ENCODE peak calls at places on chromosomes 7 and 10, in ten cellular contexts. Z is stimulated activated effector memory CD8-positive, alpha-beta T cell treated with anti-CD3 and anti-CD28 coated beads, Interleukin-12 subunit alpha, Interleukin-12 subunit beta, amount 100 ng/mL, for 72 hours; J is upper lobe of right lung; H is HepG2; E is central memory CD8-positive, alpha-beta T cell; T is SK-N-SH treated with all-trans-retinoic acid at 6 μM for 48 hours; N is right cardiac atrium; L is activated CD8-positive, alpha-beta T cell treated with anti-CD3 and anti-CD28 coated beads, Interleukin-2, amount 10 ng/mL, durations not matched to agents 7 days and 5 days; M is heart right ventricle; K is A549. U is an unnamed sample.

GRCh38 chr7:43791665-43792064 is 33.2 kb downstream of the BLVRA start:
- ATAC-seq in L (no peak), Z (no peak), E (no peak), K (no peak), T (no peak), M (peak; percentile 25), H (no peak), N (no peak), J (peak; percentile 87), U (no peak)

GRCh38 chr10:10320981-10321380 is 696.7 kb upstream of the CELF2 start:
- ATAC-seq in M (no peak), Z (no peak), E (no peak), T (no peak), L (no peak), K (no peak), N (no peak), J (no peak), H (no peak), U (no peak)

GRCh38 chr10:114822771-114823463 is 1.3 kb downstream of the FHIP2A start:
- ATAC-seq in Z (no peak), H (no peak), T (peak; percentile 40), E (peak; percentile 2), N (peak; percentile 10), K (no peak), L (no peak), M (peak; percentile 14), J (peak; percentile 1), U (no peak)

GRCh38 chr7:43612599-43613589 is 30.0 kb downstream of the STK17A start:
- ATAC-seq in J (no peak), M (peak; percentile 55), T (peak; percentile 64), E (peak; percentile 29), N (peak; percentile 55), L (peak; percentile 65), Z (peak; percentile 97), K (no peak), H (no peak), U (peak; percentile 91)

GRCh38 chr7:77329466-77330168 is 86.5 kb downstream of the GSAP start:
- ATAC-seq in Z (peak; percentile 80), N (no peak), K (no peak), H (no peak), T (no peak), E (no peak), M (no peak), L (no peak), J (no peak), U (peak; percentile 73)

GRCh38 chr7:75756340-75757297 is 15.4 kb downstream of the CCL26 start:
- ATAC-seq in N (no peak), H (peak; percentile 92), J (peak; percentile 80), T (peak; percentile 87), L (no peak), M (no peak), K (no peak), Z (no peak), E (no peak), U (no peak)

GRCh38 chr10:11118696-11119095 is 101.0 kb downstream of the CELF2 start:
- ATAC-seq in M (no peak), E (no peak), H (no peak), N (peak; percentile 27), K (no peak), Z (no peak), T (no peak), L (no peak), J (no peak), U (no peak)

GRCh38 chr7:130114776-130115175 is 44.4 kb downstream of the KLHDC10 start:
- ATAC-seq in N (no peak), T (no peak), M (no peak), J (no peak), E (no peak), L (no peak), K (no peak), H (no peak), Z (no peak), U (no peak)

GRCh38 chr7:83060218-83060617 is 102.5 kb downstream of the PCLO start:
- ATAC-seq in Z (no peak), E (no peak), J (no peak), K (peak; percentile 39), N (no peak), T (peak; percentile 48), H (no peak), L (no peak), M (no peak), U (no peak)

U was measured in activated T-helper 17 cell treated with anti-CD3 and anti-CD28 coated beads, Interleukin-2, amount 50 U/mL, for 72 hours.